ENCODE peak calls at places on chromosomes 3 and 15, in four cellular contexts. One of them, this sample, is unnamed. For H3K36me3, the result is how much of the 10 kb centered on the place peaks cover.

GRCh38 chr3:182650568-182651128 is 142.7 kb upstream of the ATP11B start:
- DNase-seq in right atrium auricular region: no peak
- DNase-seq in Karpas-422: no peak
- DNase-seq in testis: no peak
- DNase-seq in this sample: no peak

GRCh38 chr3:68057637-68058320 is 403.4 kb upstream of the SUCLG2 start:
- DNase-seq in right atrium auricular region: no peak
- DNase-seq in Karpas-422: no peak
- DNase-seq in testis: no peak
- DNase-seq in this sample: no peak

GRCh38 chr3:146382386-146382785 is 87.0 kb downstream of the PLSCR2 start:
- DNase-seq in right atrium auricular region: no peak
- DNase-seq in Karpas-422: no peak
- DNase-seq in testis: no peak
- DNase-seq in this sample: no peak

GRCh38 chr15:63136742-63137141 is 15.1 kb downstream of the LACTB start:
- DNase-seq in right atrium auricular region: no peak
- DNase-seq in Karpas-422: no peak
- DNase-seq in testis: no peak
- DNase-seq in this sample: no peak

GRCh38 chr3:59818033-59818936 is 768.5 kb upstream of the CFAP20DC start:
- DNase-seq in right atrium auricular region: peak
- DNase-seq in Karpas-422: no peak
- DNase-seq in testis: peak
- DNase-seq in this sample: no peak

GRCh38 chr15:68597581-68597980 is 18.8 kb downstream of the CORO2B start:
- DNase-seq in right atrium auricular region: no peak
- DNase-seq in Karpas-422: no peak
- DNase-seq in testis: no peak
- DNase-seq in this sample: no peak

GRCh38 chr3:38582316-38582715 is 67.2 kb downstream of the SCN5A start:
- DNase-seq in right atrium auricular region: peak
- DNase-seq in Karpas-422: no peak
- DNase-seq in testis: no peak
- DNase-seq in this sample: no peak

GRCh38 chr15:75032391-75032790 is 9.0 kb downstream of the PPCDC start:
- DNase-seq in right atrium auricular region: no peak
- DNase-seq in Karpas-422: no peak
- DNase-seq in testis: no peak
- DNase-seq in this sample: no peak

GRCh38 chr15:97684249-97684648 is 276.3 kb upstream of the ARRDC4 start:
- DNase-seq in right atrium auricular region: no peak
- DNase-seq in Karpas-422: no peak
- DNase-seq in testis: no peak
- DNase-seq in this sample: no peak

GRCh38 chr3:123067689-123068226 is 933 bp downstream of the PDIA5 start:
- DNase-seq in right atrium auricular region: no peak
- DNase-seq in Karpas-422: peak
- DNase-seq in testis: peak
- DNase-seq in this sample: no peak

DNA sequence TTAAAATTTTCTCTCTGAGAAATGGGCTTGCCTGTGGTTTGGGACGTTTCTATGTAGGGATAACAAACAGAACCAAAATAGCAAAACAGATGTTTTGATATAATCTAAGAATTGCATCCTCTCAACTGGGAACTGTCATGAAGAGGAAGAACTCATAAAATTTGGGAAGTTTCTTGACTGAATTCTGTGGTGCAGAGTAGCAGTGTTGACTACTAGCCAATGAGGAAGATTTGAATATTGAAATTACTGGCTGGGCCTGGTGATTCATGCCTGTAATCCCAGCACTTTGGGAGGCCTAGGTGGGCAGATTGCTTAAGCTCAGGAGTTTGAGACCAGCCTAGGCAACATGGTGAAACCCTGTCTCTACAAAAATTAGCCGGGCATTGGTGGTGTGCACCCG is 42.2 kb downstream of the ZNF609 start:
- DNase-seq in right atrium auricular region: no peak
- DNase-seq in Karpas-422: no peak
- DNase-seq in testis: no peak
- DNase-seq in this sample: no peak
- H3K36me3 ChIP-seq in right atrium auricular region: under half
- H3K36me3 ChIP-seq in Karpas-422: under half
- H3K36me3 ChIP-seq in testis: under half
- H3K36me3 ChIP-seq in this sample: under half

GRCh38 chr3:171770689-171771620 is 39.3 kb downstream of the PLD1 start:
- DNase-seq in right atrium auricular region: no peak
- DNase-seq in Karpas-422: no peak
- DNase-seq in testis: peak
- DNase-seq in this sample: peak

GRCh38 chr3:171774516-171774915 is 35.8 kb downstream of the PLD1 start:
- DNase-seq in right atrium auricular region: no peak
- DNase-seq in Karpas-422: no peak
- DNase-seq in testis: no peak
- DNase-seq in this sample: no peak

GRCh38 chr3:171776411-171776810 is 33.9 kb downstream of the PLD1 start:
- DNase-seq in right atrium auricular region: no peak
- DNase-seq in Karpas-422: no peak
- DNase-seq in testis: peak
- DNase-seq in this sample: no peak

GRCh38 chr3:171775943-171776342 is 34.3 kb downstream of the PLD1 start:
- DNase-seq in right atrium auricular region: no peak
- DNase-seq in Karpas-422: no peak
- DNase-seq in testis: no peak
- DNase-seq in this sample: no peak

GRCh38 chr3:171772427-171773056 is 37.7 kb downstream of the PLD1 start:
- DNase-seq in right atrium auricular region: no peak
- DNase-seq in Karpas-422: peak
- DNase-seq in testis: peak
- DNase-seq in this sample: peak
- H3K27ac ChIP-seq in right atrium auricular region: no peak
- H3K27ac ChIP-seq in Karpas-422: no peak
- H3K27ac ChIP-seq in testis: no peak
- H3K27ac ChIP-seq in this sample: no peak

DNA sequence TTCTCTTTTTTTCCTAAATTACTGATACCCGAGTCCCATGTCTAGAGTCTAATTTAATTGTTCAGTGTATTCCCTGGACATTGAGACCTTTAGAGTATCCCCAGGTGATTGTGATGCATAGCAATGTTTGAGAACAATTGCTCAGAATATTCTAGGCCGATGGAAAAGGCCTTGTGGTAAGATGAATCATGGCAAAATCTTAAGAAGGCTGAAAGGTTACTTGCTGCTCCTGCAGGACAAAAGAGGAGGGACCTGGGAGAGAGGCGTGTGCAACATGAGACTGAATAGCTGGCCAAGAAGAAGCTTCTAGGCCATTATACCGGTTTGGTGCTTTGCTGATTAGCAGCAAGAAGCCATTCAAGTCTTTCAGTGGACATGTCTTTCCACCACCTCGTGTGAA is 256.6 kb downstream of the ROBO2 start:
- DNase-seq in right atrium auricular region: no peak
- DNase-seq in Karpas-422: no peak
- DNase-seq in testis: no peak
- DNase-seq in this sample: no peak
- H3K36me3 ChIP-seq in right atrium auricular region: under half
- H3K36me3 ChIP-seq in Karpas-422: under half
- H3K36me3 ChIP-seq in testis: under half
- H3K36me3 ChIP-seq in this sample: under half

DNA sequence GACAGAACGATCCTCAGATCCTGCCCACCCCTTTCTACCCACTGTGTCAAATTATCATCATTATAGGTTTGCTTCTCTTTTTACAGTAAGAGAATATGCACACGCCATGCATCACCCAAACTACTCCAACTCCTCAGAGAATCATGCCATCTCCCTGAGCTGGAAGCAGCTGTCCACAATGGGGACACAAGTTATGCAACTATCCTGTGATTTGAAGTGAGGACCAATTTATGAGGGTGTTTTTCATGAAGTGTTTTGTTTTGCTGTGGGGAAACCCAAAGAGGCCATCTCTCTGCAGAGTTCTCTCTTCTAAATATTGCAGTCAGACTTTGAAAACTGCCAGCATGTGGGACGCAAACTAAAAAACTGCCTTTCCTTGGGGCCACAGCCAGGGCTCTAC is 35.8 kb upstream of the TNFSF10 start:
- DNase-seq in right atrium auricular region: no peak
- DNase-seq in Karpas-422: no peak
- DNase-seq in testis: no peak
- DNase-seq in this sample: no peak
- H3K27ac ChIP-seq in right atrium auricular region: no peak
- H3K27ac ChIP-seq in Karpas-422: no peak
- H3K27ac ChIP-seq in testis: no peak
- H3K27ac ChIP-seq in this sample: no peak

DNA sequence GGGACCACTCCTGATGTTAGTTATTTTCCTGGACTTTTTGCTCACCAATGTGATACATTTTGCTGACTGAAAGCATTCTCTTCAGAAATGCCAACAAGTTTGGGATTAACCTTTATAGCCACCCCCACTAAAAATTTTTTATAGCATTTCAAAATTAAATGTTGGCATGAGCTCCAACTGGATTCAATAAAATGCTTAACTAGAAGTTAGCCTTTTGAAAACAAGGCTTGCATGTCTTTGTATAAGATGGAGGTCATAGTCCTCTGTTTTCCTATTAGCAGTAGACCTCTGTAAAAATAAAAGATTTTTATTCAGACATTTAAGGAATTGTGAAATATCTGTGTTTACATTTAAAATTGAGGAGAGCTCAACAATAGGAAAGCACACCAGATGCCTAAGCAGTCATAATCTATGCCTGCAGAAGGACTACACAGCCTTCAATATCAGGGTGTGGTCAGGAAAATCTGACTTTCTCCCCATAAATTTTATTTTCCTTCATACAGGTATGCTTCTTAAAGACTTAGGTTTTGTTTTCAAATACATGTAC is 87.1 kb downstream of the DNAJC13 start:
- DNase-seq in right atrium auricular region: no peak
- DNase-seq in Karpas-422: no peak
- DNase-seq in testis: no peak
- DNase-seq in this sample: no peak
- H3K36me3 ChIP-seq in right atrium auricular region: half or more
- H3K36me3 ChIP-seq in Karpas-422: half or more
- H3K36me3 ChIP-seq in testis: under half
- H3K36me3 ChIP-seq in this sample: under half